ENCODE peak calls at places on chromosomes 16 and 17, in five cellular contexts. P, K, D, B and M are unnamed samples.

GRCh38 chr17:34434065-34434464 is 71.0 kb upstream of the CCL1 start:
- DNase-seq in P (no peak), K (no peak), D (no peak), B (no peak), M (no peak)

GRCh38 chr17:15349119-15349518 is 7.7 kb upstream of the TEKT3 start:
- DNase-seq in P (peak), K (no peak), D (no peak), B (no peak), M (no peak)

GRCh38 chr16:15775209-15775608 is 81.6 kb downstream of the MYH11 start:
- DNase-seq in P (peak), K (no peak), D (no peak), B (no peak), M (no peak)

GRCh38 chr16:54397838-54398237 is 111.3 kb upstream of the IRX3 start:
- DNase-seq in P (no peak), K (no peak), D (no peak), B (no peak), M (no peak)

GRCh38 chr17:73272906-73273218 is 11.2 kb upstream of the CPSF4L start:
- DNase-seq in P (no peak), K (peak), D (no peak), B (no peak), M (no peak)

GRCh38 chr16:78463591-78463990 is 364.1 kb downstream of the WWOX start:
- DNase-seq in P (no peak), K (no peak), D (no peak), B (no peak), M (no peak)

GRCh38 chr16:19649980-19650379 is 68.0 kb downstream of the KNOP1 start:
- DNase-seq in P (no peak), K (no peak), D (no peak), B (no peak), M (no peak)

GRCh38 chr17:34370997-34371395 is 8.0 kb upstream of the CCL1 start:
- DNase-seq in P (peak), K (no peak), D (no peak), B (no peak), M (no peak)

GRCh38 chr17:218711-219110 is 37.3 kb upstream of the DOC2B start:
- DNase-seq in P (no peak), K (no peak), D (no peak), B (no peak), M (no peak)

GRCh38 chr17:49000943-49001342 is 3.8 kb downstream of the IGF2BP1 start:
- DNase-seq in P (no peak), K (no peak), D (no peak), B (no peak), M (no peak)

GRCh38 chr17:6471531-6472465 is 27.5 kb downstream of the PIMREG start:
- DNase-seq in P (peak), K (no peak), D (no peak), B (no peak), M (peak)

GRCh38 chr16:89183975-89184684 is 12.6 kb downstream of the CDH15 start:
- DNase-seq in P (no peak), K (no peak), D (no peak), B (no peak), M (no peak)

GRCh38 chr16:10965440-10966039 is 21.2 kb downstream of the CLEC16A start:
- DNase-seq in P (no peak), K (no peak), D (peak), B (no peak), M (no peak)

GRCh38 chr17:732788-733720 is 658 bp downstream of the TLCD3A start:
- DNase-seq in P (peak), K (no peak), D (peak), B (no peak), M (no peak)

GRCh38 chr17:7864995-7865650 is 7.3 kb downstream of the CYB5D1 start:
- DNase-seq in P (no peak), K (no peak), D (no peak), B (no peak), M (no peak)

GRCh38 chr17:80318166-80318565 is 57.5 kb downstream of the RNF213 start:
- DNase-seq in P (no peak), K (no peak), D (no peak), B (no peak), M (no peak)

GRCh38 chr17:39966771-39967170 is 4.0 kb downstream of the GSDMA start:
- DNase-seq in P (no peak), K (no peak), D (no peak), B (no peak), M (no peak)

GRCh38 chr16:66324785-66325184 is 41.7 kb upstream of the CDH5 start:
- DNase-seq in P (peak), K (peak), D (no peak), B (no peak), M (no peak)

GRCh38 chr16:11107781-11108465 is 148.1 kb downstream of the SOCS1 start:
- DNase-seq in P (no peak), K (no peak), D (no peak), B (no peak), M (no peak)